ENCODE peak calls at places on chromosomes 2 and 18, in seven cellular contexts. C is Kasumi-1, B is SJSA1, G is posterior cingulate gyrus, U is ELF-1, L is testis, V is A172. T is an unnamed sample.
A peak's percentile ranks its signal among the peaks of the same experiment; 100 is the strongest.

GRCh38 chr2:221817052-221817451 is 244.9 kb upstream of the EPHA4 start:
- DNase-seq in C (no peak), B (no peak), G (no peak), U (no peak), L (no peak), V (peak; percentile 65), T (no peak)

GRCh38 chr2:80437959-80438358 is 133.4 kb upstream of the LRRTM1 start:
- DNase-seq in C (no peak), B (no peak), G (no peak), U (no peak), L (no peak), V (no peak), T (no peak)

GRCh38 chr18:52422985-52423601 is 83.1 kb downstream of the DCC start:
- DNase-seq in C (no peak), B (no peak), G (no peak), U (no peak), L (no peak), V (no peak), T (no peak)

GRCh38 chr2:188333751-188334524 is 42.3 kb downstream of the GULP1 start:
- DNase-seq in C (no peak), B (no peak), G (no peak), U (peak; percentile 30), L (no peak), V (no peak), T (peak; percentile 54)

GRCh38 chr2:176177580-176178270 is 10.7 kb upstream of the HOXD1 start:
- DNase-seq in C (no peak), B (no peak), G (no peak), U (no peak), L (no peak), V (no peak), T (no peak)

GRCh38 chr18:48979944-48980890 is 29.5 kb upstream of the SMAD7 start:
- DNase-seq in C (peak; percentile 61), B (no peak), G (no peak), U (no peak), L (no peak), V (peak; percentile 53), T (no peak)

GRCh38 chr2:207163815-207164747 is 1.7 kb downstream of the KLF7 start:
- DNase-seq in C (no peak), B (peak; percentile 55), G (peak; percentile 50), U (peak; percentile 62), L (peak; percentile 74), V (peak; percentile 44), T (no peak)

GRCh38 chr2:6845312-6845711 is 20.4 kb downstream of the CMPK2 start:
- DNase-seq in C (peak; percentile 4), B (no peak), G (no peak), U (no peak), L (no peak), V (peak; percentile 30), T (no peak)

GRCh38 chr2:101983486-101983885 is 8.3 kb upstream of the IL1R2 start:
- DNase-seq in C (no peak), B (no peak), G (no peak), U (no peak), L (peak; percentile 43), V (no peak), T (no peak)

GRCh38 chr2:183951636-183952035 is 646.7 kb upstream of the ZNF804A start:
- DNase-seq in C (no peak), B (no peak), G (no peak), U (no peak), L (no peak), V (no peak), T (no peak)

GRCh38 chr2:186820303-186820702 is 28.7 kb downstream of the ZSWIM2 start:
- DNase-seq in C (no peak), B (no peak), G (no peak), U (no peak), L (no peak), V (no peak), T (no peak)

GRCh38 chr18:58578321-58578720 is 50.6 kb downstream of the ALPK2 start:
- DNase-seq in C (no peak), B (no peak), G (no peak), U (peak; percentile 18), L (no peak), V (no peak), T (no peak)

GRCh38 chr2:234514873-234515638 is 18.2 kb upstream of the ARL4C start:
- DNase-seq in C (no peak), B (no peak), G (no peak), U (no peak), L (no peak), V (no peak), T (no peak)

GRCh38 chr2:96156011-96156820 is 11.0 kb upstream of the DUSP2 start:
- DNase-seq in C (no peak), B (no peak), G (no peak), U (no peak), L (no peak), V (no peak), T (no peak)

GRCh38 chr2:20436716-20437470 is 10.0 kb upstream of the RHOB start:
- DNase-seq in C (no peak), B (no peak), G (no peak), U (no peak), L (no peak), V (no peak), T (no peak)

GRCh38 chr2:41510108-41510507 is 537.7 kb upstream of the PKDCC start:
- DNase-seq in C (peak; percentile 94), B (no peak), G (no peak), U (no peak), L (no peak), V (no peak), T (no peak)

GRCh38 chr2:111108745-111109271 is 11.9 kb upstream of the BCL2L11 start:
- DNase-seq in C (no peak), B (no peak), G (no peak), U (no peak), L (no peak), V (no peak), T (no peak)

GRCh38 chr2:218896501-218897393 is 16.1 kb downstream of the WNT10A start:
- DNase-seq in C (no peak), B (peak; percentile 47), G (no peak), U (peak; percentile 81), L (no peak), V (peak; percentile 82), T (no peak)

GRCh38 chr2:121254748-121255147 is 30.3 kb downstream of the TFCP2L1 start:
- DNase-seq in C (no peak), B (no peak), G (no peak), U (no peak), L (no peak), V (no peak), T (no peak)

T was measured in neuronal stem cell.